ENCODE peak calls at places on chromosomes 11 and 22, in seven cellular contexts. C is mucosa of descending colon; F is effector CD4-positive, alpha-beta T cell; Y is EL; S is GM23338; J is right atrium auricular region; X is germinal center. Z is an unnamed sample.

GRCh38 chr11:100740440-100740839 is 53.4 kb downstream of the ARHGAP42 start:
- DNase-seq in F (no peak), X (no peak), C (no peak), Y (peak; percentile 47), S (no peak), J (no peak), Z (no peak)

GRCh38 chr22:37626144-37626543 is 13.3 kb upstream of the SH3BP1 start:
- DNase-seq in S (no peak), X (no peak), Y (no peak), J (peak; percentile 80), C (no peak), F (no peak), Z (peak; percentile 76)

GRCh38 chr22:49281467-49282340 is 546.0 kb downstream of the BRD1 start:
- DNase-seq in S (no peak), J (no peak), C (no peak), F (no peak), X (no peak), Y (no peak), Z (no peak)

GRCh38 chr11:13269775-13270174 is 7.8 kb upstream of the BMAL1 start:
- DNase-seq in F (no peak), X (no peak), C (no peak), S (no peak), J (no peak), Y (no peak), Z (no peak)

GRCh38 chr11:3867209-3868071 is 12.0 kb downstream of the STIM1 start:
- DNase-seq in C (no peak), Y (no peak), F (no peak), X (no peak), S (no peak), J (peak; percentile 66), Z (no peak)

GRCh38 chr22:31681625-31682345 is 19.8 kb upstream of the PISD start:
- DNase-seq in F (no peak), C (no peak), X (no peak), S (no peak), J (no peak), Y (peak; percentile 14), Z (no peak)

GRCh38 chr11:15800121-15800800 is 556.1 kb downstream of the SOX6 start:
- DNase-seq in Y (peak; percentile 82), X (no peak), C (peak; percentile 30), J (peak; percentile 64), S (no peak), F (no peak), Z (peak; percentile 69)

GRCh38 chr11:2549876-2550605 is 105.2 kb downstream of the KCNQ1 start:
- DNase-seq in C (no peak), X (no peak), Y (no peak), F (no peak), J (no peak), S (no peak), Z (peak; percentile 44)

GRCh38 chr11:47327025-47327424 is 25.5 kb downstream of the MYBPC3 start:
- DNase-seq in C (no peak), F (no peak), S (no peak), X (no peak), J (no peak), Y (no peak), Z (peak; percentile 26)

GRCh38 chr22:42284643-42285181 is 14.3 kb upstream of the TCF20 start:
- DNase-seq in F (no peak), S (no peak), C (no peak), X (no peak), Y (no peak), J (no peak), Z (peak; percentile 46)

GRCh38 chr11:95922536-95923440 is 1.1 kb downstream of the MTMR2 start:
- DNase-seq in J (no peak), S (no peak), Y (peak; percentile 20), X (no peak), F (no peak), C (no peak), Z (no peak)

GRCh38 chr11:19520681-19521080 is 192.0 kb upstream of the NAV2 start:
- DNase-seq in F (no peak), C (no peak), Y (no peak), X (no peak), S (no peak), J (no peak), Z (no peak)

GRCh38 chr22:45072322-45072903 is 62.6 kb upstream of the PHF21B start:
- DNase-seq in S (peak; percentile 94), F (no peak), Y (peak; percentile 86), C (no peak), X (no peak), J (no peak), Z (no peak)

GRCh38 chr22:49197500-49197899 is 630.2 kb downstream of the BRD1 start:
- DNase-seq in Y (no peak), X (no peak), F (no peak), S (no peak), J (no peak), C (no peak), Z (no peak)

GRCh38 chr11:31926816-31927528 is 115.8 kb upstream of the PAX6 start:
- DNase-seq in S (peak; percentile 15), X (no peak), Y (no peak), F (no peak), C (no peak), J (no peak), Z (no peak)

GRCh38 chr11:112157274-112157766 is 6.6 kb downstream of the IL18 start:
- DNase-seq in C (no peak), J (no peak), Y (peak; percentile 98), X (no peak), F (no peak), S (no peak), Z (no peak)

GRCh38 chr11:121479839-121480238 is 27.1 kb upstream of the SORL1-AS1 start:
- DNase-seq in X (no peak), S (no peak), J (no peak), F (no peak), Y (no peak), C (no peak), Z (no peak)

GRCh38 chr11:2448661-2449547 is 4.1 kb downstream of the KCNQ1 start:
- DNase-seq in F (no peak), J (no peak), X (no peak), Y (no peak), C (no peak), S (no peak), Z (no peak)

GRCh38 chr11:46240861-46241260 is 36.6 kb upstream of the CREB3L1 start:
- DNase-seq in C (no peak), Y (no peak), X (no peak), J (no peak), F (no peak), S (no peak), Z (no peak)

GRCh38 chr11:71115770-71116434 is 136.5 kb downstream of the SHANK2 start:
- DNase-seq in C (no peak), F (no peak), Y (no peak), S (no peak), X (no peak), J (no peak), Z (no peak)

GRCh38 chr11:1772270-1773130 is 8.8 kb upstream of the CTSD start:
- DNase-seq in X (no peak), J (no peak), S (peak; percentile 79), C (peak; percentile 57), F (no peak), Y (peak; percentile 95), Z (peak; percentile 83)

GRCh38 chr11:65225284-65226102 is 36.3 kb upstream of the POLA2 start:
- DNase-seq in J (peak; percentile 72), Y (peak; percentile 54), F (peak; percentile 44), C (peak; percentile 57), S (peak; percentile 88), X (peak; percentile 63), Z (peak; percentile 73)

Z was measured in lower lobe of right lung.